ENCODE peak calls at places on chromosomes 11 and 22, in nine cellular contexts. F is CD14-positive monocyte, Y is neural progenitor cell, E is RWPE1, L is prostate gland, C is BJ, B is fibroblast of lung, D is kidney epithelial cell, P is tibial nerve. A is an unnamed sample.

GRCh38 chr11:57798905-57799559 is 37.4 kb downstream of the CTNND1 start:
- DNase-seq in B (peak; percentile 51), D (peak; percentile 56), P (no peak), L (peak; percentile 77), E (peak; percentile 90), Y (no peak), F (peak; percentile 61), C (peak; percentile 65), A (no peak)

GRCh38 chr11:2687782-2688191 is 12.0 kb downstream of the KCNQ1OT1 start:
- DNase-seq in D (no peak), P (no peak), L (no peak), F (peak; percentile 34), B (no peak), Y (no peak), C (no peak), E (no peak), A (no peak)

GRCh38 chr11:2776351-2777061 is 76.7 kb upstream of the KCNQ1OT1 start:
- DNase-seq in F (peak; percentile 34), E (no peak), P (peak; percentile 10), C (no peak), Y (no peak), B (no peak), D (no peak), L (peak; percentile 4), A (peak; percentile 1)

GRCh38 chr22:28181332-28181731 is 262.3 kb upstream of the PITPNB start:
- DNase-seq in L (peak; percentile 13), P (no peak), Y (no peak), E (no peak), D (no peak), F (no peak), B (no peak), C (no peak), A (no peak)

GRCh38 chr11:11667056-11667455 is 45.3 kb upstream of the GALNT18 start:
- DNase-seq in C (no peak), Y (no peak), D (no peak), P (no peak), L (no peak), F (no peak), E (no peak), B (peak; percentile 21), A (no peak)

GRCh38 chr11:3666023-3666530 is 5.1 kb downstream of the CHRNA10 start:
- DNase-seq in E (no peak), L (no peak), Y (no peak), D (no peak), C (no peak), F (no peak), B (no peak), P (no peak), A (no peak)

GRCh38 chr22:45887202-45888131 is 89.5 kb downstream of the WNT7B start:
- DNase-seq in D (no peak), Y (no peak), F (peak; percentile 25), E (peak; percentile 60), P (no peak), B (no peak), L (peak; percentile 84), C (no peak), A (no peak)

GRCh38 chr11:32259641-32260081 is 168.8 kb downstream of the RCN1 start:
- DNase-seq in B (peak; percentile 99), L (no peak), D (no peak), C (no peak), F (no peak), E (peak; percentile 22), P (no peak), Y (no peak), A (no peak)

GRCh38 chr11:112795896-112796686 is 165.1 kb upstream of the NCAM1 start:
- DNase-seq in C (no peak), Y (no peak), E (no peak), F (no peak), D (peak; percentile 10), L (no peak), B (no peak), P (no peak), A (no peak)

GRCh38 chr11:35781342-35782171 is 119.0 kb downstream of the TRIM44 start:
- DNase-seq in F (no peak), E (peak; percentile 42), L (no peak), P (no peak), Y (peak; percentile 24), D (no peak), C (no peak), B (peak; percentile 50), A (no peak)

GRCh38 chr22:41732096-41732772 is 32.9 kb downstream of the MEI1 start:
- DNase-seq in Y (no peak), F (peak; percentile 31), B (no peak), C (no peak), E (no peak), L (no peak), P (no peak), D (no peak), A (no peak)

GRCh38 chr22:37193629-37194191 is 5.7 kb upstream of the C1QTNF6 start:
- DNase-seq in Y (no peak), L (no peak), P (no peak), D (no peak), F (peak; percentile 14), B (no peak), C (no peak), E (no peak), A (no peak)

GRCh38 chr22:23179381-23180294 is 671 bp upstream of the BCR start:
- DNase-seq in C (no peak), E (no peak), L (no peak), P (no peak), D (no peak), Y (peak; percentile 29), F (no peak), B (no peak), A (no peak)

GRCh38 chr11:126403039-126403438 is 47.6 kb downstream of the ST3GAL4 start:
- DNase-seq in P (peak; percentile 52), C (no peak), Y (peak; percentile 59), L (peak; percentile 38), D (no peak), F (no peak), B (no peak), E (peak; percentile 96), A (no peak)

GRCh38 chr11:75578977-75579376 is 16.9 kb downstream of the SERPINH1 start:
- DNase-seq in F (no peak), P (no peak), C (no peak), Y (no peak), D (no peak), L (no peak), B (no peak), E (no peak), A (no peak)

GRCh38 chr11:2267306-2267861 is 3.0 kb downstream of the ASCL2 start:
- DNase-seq in E (no peak), D (no peak), P (no peak), C (no peak), Y (no peak), B (no peak), F (no peak), L (peak; percentile 3), A (no peak)

GRCh38 chr22:27591060-27591459 is 210.5 kb downstream of the MN1 start:
- DNase-seq in Y (no peak), D (no peak), B (no peak), F (no peak), C (no peak), E (no peak), L (no peak), P (no peak), A (no peak)

GRCh38 chr11:4416306-4416705 is 22.8 kb upstream of the TRIM21 start:
- DNase-seq in B (no peak), C (no peak), L (no peak), D (no peak), P (no peak), F (no peak), Y (no peak), E (no peak), A (no peak)

GRCh38 chr11:120210651-120211521 is at the start of gene OAF:
- DNase-seq in E (peak; percentile 88), P (peak; percentile 51), L (peak; percentile 50), F (peak; percentile 56), B (peak; percentile 90), Y (peak; percentile 94), C (no peak), D (peak; percentile 53), A (peak; percentile 76)
- TF ChIP-seq CTCF in E (peak; percentile 44), P (no peak), L (no peak), F (peak; percentile 28), B (no peak), Y (peak; percentile 21), C (no peak), D (no peak), A (no peak)

DNA sequence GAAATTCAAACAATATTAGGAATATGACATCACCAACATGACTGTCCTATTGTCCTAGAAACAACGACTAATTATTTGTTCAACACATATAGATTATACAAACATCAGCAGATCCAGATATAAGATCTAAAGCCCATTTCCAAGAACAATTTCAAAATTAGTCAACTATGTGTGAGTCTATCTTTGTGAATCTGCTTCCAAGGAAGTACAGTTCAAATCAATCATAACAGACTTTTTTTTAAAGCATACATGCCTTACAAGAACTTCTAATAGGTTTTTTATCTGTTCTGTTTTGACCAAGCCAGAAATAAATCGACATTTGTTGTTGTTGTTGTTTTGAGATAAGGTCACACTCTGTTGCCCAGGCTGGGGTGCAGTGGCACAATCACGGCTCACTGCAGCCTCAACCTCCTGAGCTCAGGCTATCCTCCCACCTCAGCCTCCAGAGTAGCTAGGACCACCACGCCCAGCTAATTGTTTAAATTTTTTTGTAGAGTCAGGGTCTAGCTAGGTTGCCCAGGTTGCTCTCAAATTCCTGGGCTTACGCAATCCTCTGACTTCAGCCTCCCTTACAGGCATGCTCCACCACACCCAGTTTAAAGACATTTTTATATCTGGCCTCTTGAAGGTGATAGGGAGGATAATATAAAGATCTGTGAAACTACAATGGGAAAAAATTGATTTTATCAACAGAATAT is 54.8 kb downstream of the DENND5A start:
- DNase-seq in B (no peak), Y (no peak), C (no peak), P (no peak), E (no peak), L (no peak), D (no peak), F (no peak), A (no peak)
- TF ChIP-seq CTCF in B (no peak), Y (no peak), C (no peak), P (no peak), E (no peak), L (no peak), D (no peak), F (no peak), A (no peak)

DNA sequence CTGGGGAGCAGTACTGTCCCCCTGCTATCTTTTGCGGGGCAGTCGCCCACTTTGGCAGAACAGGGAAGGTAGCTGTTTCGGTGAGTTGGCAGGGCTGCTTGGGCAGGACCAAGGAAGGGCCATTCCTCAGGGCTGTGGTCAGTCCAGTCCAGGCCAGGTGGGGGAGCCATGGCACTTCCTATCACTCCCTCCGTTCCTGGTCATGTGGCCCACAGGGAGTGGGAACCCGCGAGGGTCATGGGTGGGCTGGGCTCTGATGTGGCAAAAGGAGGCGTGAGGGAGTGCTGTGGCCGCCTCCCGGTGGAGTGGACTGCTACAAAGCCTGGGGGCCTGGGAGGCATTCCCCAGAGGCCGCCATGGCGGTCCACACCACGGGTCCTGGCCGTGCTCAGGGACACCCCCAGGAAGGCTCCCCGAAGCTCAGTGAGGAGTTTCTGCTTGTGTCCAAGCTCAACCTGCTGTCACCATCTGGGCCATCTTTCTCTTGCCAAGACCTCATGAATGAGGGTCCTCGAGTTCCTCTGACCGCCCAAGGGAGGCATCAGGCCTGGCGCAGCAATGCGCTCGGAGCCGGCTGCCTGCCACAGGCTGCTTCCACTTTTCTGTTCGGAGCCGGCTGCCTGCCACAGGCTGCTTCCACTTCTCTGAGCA is 11.9 kb downstream of the CHID1 start:
- DNase-seq in B (peak; percentile 24), E (no peak), P (no peak), F (no peak), L (no peak), D (no peak), Y (peak; percentile 62), C (no peak), A (peak; percentile 30)
- TF ChIP-seq CTCF in B (peak; percentile 19), E (peak; percentile 3), P (peak; percentile 9), F (no peak), L (no peak), D (peak; percentile 32), Y (peak; percentile 49), C (peak; percentile 33), A (no peak)

GRCh38 chr11:104343578-104343977 is 179.6 kb upstream of the PDGFD start:
- DNase-seq in Y (peak; percentile 27), F (no peak), B (peak; percentile 10), L (no peak), C (no peak), P (no peak), D (no peak), E (peak; percentile 1), A (no peak)
- TF ChIP-seq CTCF in Y (peak; percentile 40), F (peak; percentile 13), B (peak; percentile 47), L (no peak), C (peak; percentile 20), P (no peak), D (peak; percentile 29), E (no peak), A (peak; percentile 81)

A was measured in endothelial cell.